ENCODE peak calls at places on chromosomes 3 and 15, in six cellular contexts. M is AG09309; V is endodermal cell; Y is hepatocyte; X is CD8-positive, alpha-beta T cell; I is SK-N-SH. R is an unnamed sample.
A peak's percentile ranks its signal among the peaks of the same experiment; 100 is the strongest.

GRCh38 chr3:179666436-179667035 is 13.7 kb downstream of the USP13 start:
- DNase-seq in V (peak; percentile 69), M (no peak), I (peak; percentile 64), Y (no peak), X (no peak), R (no peak)

GRCh38 chr15:94262201-94262600 is 30.8 kb downstream of the MCTP2 start:
- DNase-seq in Y (no peak), V (no peak), I (no peak), M (no peak), X (no peak), R (no peak)

GRCh38 chr3:193732391-193732790 is 139.4 kb downstream of the OPA1 start:
- DNase-seq in X (no peak), I (no peak), V (no peak), Y (peak; percentile 87), M (peak; percentile 10), R (no peak)

GRCh38 chr3:188077160-188077812 is 76.7 kb upstream of the LPP start:
- DNase-seq in M (no peak), V (no peak), I (no peak), X (no peak), Y (no peak), R (no peak)

GRCh38 chr3:52069891-52070290 is 13.5 kb upstream of the DUSP7 start:
- DNase-seq in I (peak; percentile 70), X (no peak), Y (no peak), M (no peak), V (no peak), R (no peak)

GRCh38 chr3:27927882-27928281 is 205.8 kb upstream of the EOMES start:
- DNase-seq in M (no peak), X (no peak), V (no peak), I (no peak), Y (no peak), R (no peak)

GRCh38 chr3:111668912-111669488 is 73.9 kb upstream of the ZBED2 start:
- DNase-seq in I (peak; percentile 48), V (no peak), X (no peak), Y (peak; percentile 74), M (peak; percentile 55), R (peak; percentile 39)

GRCh38 chr3:171323934-171324535 is 136.2 kb downstream of the TNIK start:
- DNase-seq in V (no peak), M (peak; percentile 21), Y (no peak), I (no peak), X (no peak), R (no peak)

GRCh38 chr3:183328164-183328563 is 75.1 kb downstream of the B3GNT5 start:
- DNase-seq in M (no peak), Y (no peak), I (no peak), X (no peak), V (no peak), R (no peak)

GRCh38 chr3:3636815-3637214 is 162.4 kb upstream of the LRRN1 start:
- DNase-seq in I (no peak), Y (no peak), M (no peak), V (no peak), X (no peak), R (no peak)

GRCh38 chr15:26235148-26235769 is 372.1 kb upstream of the ATP10A start:
- DNase-seq in I (peak; percentile 24), X (no peak), Y (no peak), V (peak; percentile 85), M (no peak), R (no peak)

GRCh38 chr15:57218826-57219576 is 157.3 kb upstream of the CGNL1 start:
- DNase-seq in V (peak; percentile 57), I (peak; percentile 27), X (no peak), M (peak; percentile 91), Y (peak; percentile 65), R (no peak)

GRCh38 chr3:56915969-56916586 is 114.3 kb upstream of the ARHGEF3 start:
- DNase-seq in Y (no peak), X (peak; percentile 65), M (no peak), I (no peak), V (peak; percentile 73), R (peak; percentile 63)

GRCh38 chr3:69451594-69451993 is 65.7 kb upstream of the FRMD4B start:
- DNase-seq in X (no peak), V (no peak), Y (no peak), I (peak; percentile 78), M (no peak), R (no peak)

GRCh38 chr3:80334534-80334933 is 566.7 kb upstream of the ROBO1 start:
- DNase-seq in M (no peak), I (no peak), X (no peak), Y (no peak), V (no peak), R (no peak)
- H3K4me3 ChIP-seq in M (no peak overlapping the region), I (no peak overlapping the region), X (no peak overlapping the region), Y (no peak overlapping the region), V (no peak overlapping the region), R (no peak overlapping the region)

GRCh38 chr3:13414040-13414729 is 5.9 kb downstream of the NUP210 start:
- DNase-seq in X (peak; percentile 76), V (no peak), I (no peak), M (no peak), Y (no peak), R (peak; percentile 60)
- H3K4me3 ChIP-seq in X (peak overlapping the region; percentile 29), V (no peak overlapping the region), I (no peak overlapping the region), M (no peak overlapping the region), Y (no peak overlapping the region), R (peak overlapping the region; percentile 40)

GRCh38 chr15:100878130-100878529 is 1.5 kb upstream of the ALDH1A3 start:
- DNase-seq in V (no peak), Y (no peak), X (no peak), M (no peak), I (no peak), R (no peak)

GRCh38 chr15:100879461-100880138 is at the start of gene ALDH1A3:
- DNase-seq in Y (no peak), I (peak; percentile 92), M (no peak), V (peak; percentile 81), X (no peak), R (no peak)

GRCh38 chr15:100880139-100880896 is 687 bp downstream of the ALDH1A3 start:
- DNase-seq in M (no peak), V (peak; percentile 84), Y (no peak), I (no peak), X (no peak), R (no peak)

GRCh38 chr15:100878601-100879000 is 1.0 kb upstream of the ALDH1A3 start:
- DNase-seq in V (peak; percentile 78), I (no peak), M (no peak), Y (no peak), X (no peak), R (no peak)

DNA sequence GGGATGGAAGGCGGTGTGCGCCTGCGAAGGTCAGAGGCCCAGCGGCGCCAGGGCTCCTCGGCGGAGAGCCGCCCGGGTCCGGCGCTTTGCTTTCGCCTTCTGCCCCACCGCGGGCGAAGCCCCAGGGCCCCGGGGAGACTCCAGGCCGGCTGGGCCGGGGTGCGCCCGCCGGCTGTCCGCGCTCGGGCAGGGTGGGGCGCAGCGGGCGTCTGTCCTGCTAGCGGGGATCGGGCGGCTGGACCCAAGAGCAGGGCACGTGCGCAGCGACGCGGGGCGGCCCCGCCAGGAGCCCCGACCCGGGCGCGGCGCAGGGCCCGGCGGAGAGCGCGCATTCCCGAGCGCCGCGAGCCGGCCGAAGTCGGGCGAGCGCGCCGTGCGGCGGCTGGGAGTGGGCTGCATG is 585 bp upstream of the ALDH1A3 start:
- DNase-seq in M (no peak), I (peak; percentile 87), Y (no peak), X (no peak), V (peak; percentile 68), R (no peak)
- H3K4me3 ChIP-seq in M (peak overlapping the region; percentile 47), I (peak overlapping the region; percentile 57), Y (peak overlapping the region; percentile 29), X (no peak overlapping the region), V (peak overlapping the region; percentile 49), R (no peak overlapping the region)

DNA sequence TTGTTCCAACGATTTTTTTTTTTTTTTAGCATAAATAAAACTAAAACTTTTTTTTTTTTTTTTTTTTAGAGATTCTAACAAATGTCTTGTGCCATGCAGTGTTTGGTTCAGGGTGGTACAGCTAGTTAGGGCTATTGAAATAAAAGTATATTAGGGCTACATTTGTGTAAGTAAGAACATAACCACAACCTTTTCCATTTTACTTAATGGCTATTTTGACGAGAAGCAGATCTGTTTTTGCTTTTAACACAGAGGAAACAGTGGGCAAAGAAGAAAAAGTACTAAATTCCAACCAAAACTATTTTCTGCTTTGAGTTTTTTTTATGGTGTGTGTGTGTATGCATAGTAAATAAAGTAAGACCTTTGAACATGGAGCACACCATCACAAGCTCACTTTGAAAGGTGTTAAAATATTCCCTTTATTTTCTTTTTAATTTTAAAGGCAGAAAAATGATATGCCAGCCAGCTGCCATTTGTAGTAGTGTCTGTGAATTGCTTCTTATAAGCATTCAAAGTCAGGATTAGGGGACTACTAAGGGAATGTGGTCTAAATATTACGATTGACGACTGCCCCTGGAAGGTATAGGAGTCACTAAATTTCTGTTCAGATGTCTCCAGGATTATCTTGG is 3.0 kb downstream of the RARB start:
- DNase-seq in Y (no peak), X (no peak), M (no peak), V (no peak), I (no peak), R (no peak)
- H3K4me3 ChIP-seq in Y (peak overlapping the region; percentile 65), X (no peak overlapping the region), M (no peak overlapping the region), V (peak overlapping the region; percentile 94), I (peak overlapping the region; percentile 80), R (no peak overlapping the region)

DNA sequence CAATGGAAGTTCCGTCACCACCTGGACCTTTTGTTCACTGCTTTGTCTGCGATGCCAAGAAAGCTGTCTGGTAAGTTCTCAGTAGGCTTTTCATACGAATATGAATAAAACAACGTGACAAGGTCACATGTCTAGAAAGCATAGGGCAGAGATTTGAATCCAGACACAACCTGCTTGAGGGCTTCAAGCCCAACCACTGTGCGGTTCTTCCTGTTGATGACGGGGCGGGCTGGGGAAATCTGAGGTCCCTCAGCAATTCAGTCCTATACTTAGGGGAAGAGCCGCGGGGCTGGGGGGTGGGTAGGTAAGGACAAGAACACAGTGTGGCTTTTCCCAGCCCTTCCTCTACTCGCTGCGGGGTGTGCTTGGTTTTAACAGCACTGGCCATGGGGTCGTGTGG is 32.4 kb upstream of the SMAD3 start:
- DNase-seq in M (no peak), V (no peak), I (no peak), Y (no peak), X (peak; percentile 18), R (no peak)
- H3K4me3 ChIP-seq in M (no peak overlapping the region), V (no peak overlapping the region), I (no peak overlapping the region), Y (no peak overlapping the region), X (peak overlapping the region; percentile 37), R (peak overlapping the region; percentile 41)

R was measured in naive thymus-derived CD4-positive, alpha-beta T cell.